ENCODE peak calls at places on chromosomes 2 and 18, in six cellular contexts. A is left kidney; N is activated naive CD4-positive, alpha-beta T cell; G is NCI-H1105 treated with DMSO at 0.1 percent for 48 hours; K is epithelial cell of esophagus; D is substantia nigra. P is an unnamed sample.

GRCh38 chr2:194915485-194915884 is 741.5 kb upstream of the SLC39A10 start:
- DNase-seq in A (no peak), N (no peak), G (no peak), K (no peak), D (no peak), P (no peak)

GRCh38 chr2:138602166-138602460 is 100.5 kb downstream of the SPOPL start:
- DNase-seq in A (no peak), N (no peak), G (peak; percentile 80), K (no peak), D (no peak), P (no peak)

GRCh38 chr2:96942907-96943632 is 43.3 kb downstream of the FAM178B start:
- DNase-seq in A (no peak), N (no peak), G (no peak), K (no peak), D (no peak), P (no peak)

GRCh38 chr18:48787523-48788151 is 163.1 kb downstream of the SMAD7 start:
- DNase-seq in A (peak; percentile 74), N (no peak), G (no peak), K (no peak), D (no peak), P (no peak)

GRCh38 chr2:70084973-70085710 is 2.1 kb upstream of the PCBP1 start:
- DNase-seq in A (peak; percentile 81), N (peak; percentile 17), G (peak; percentile 72), K (peak; percentile 87), D (no peak), P (peak; percentile 44)

GRCh38 chr2:54557601-54558187 is 101.6 kb downstream of the SPTBN1 start:
- DNase-seq in A (peak; percentile 86), N (peak; percentile 38), G (peak; percentile 81), K (peak; percentile 69), D (no peak), P (no peak)

GRCh38 chr2:160816916-160817315 is 323.3 kb upstream of the RBMS1 start:
- DNase-seq in A (no peak), N (no peak), G (peak; percentile 93), K (no peak), D (no peak), P (no peak)

GRCh38 chr2:10162586-10163497 is 40.3 kb downstream of the RRM2 start:
- DNase-seq in A (peak; percentile 74), N (no peak), G (peak; percentile 92), K (no peak), D (no peak), P (peak; percentile 20)

GRCh38 chr2:191894681-191895147 is 47.8 kb upstream of the CAVIN2 start:
- DNase-seq in A (no peak), N (no peak), G (no peak), K (peak; percentile 89), D (no peak), P (no peak)

GRCh38 chr2:205474746-205475145 is 207.6 kb upstream of the NRP2 start:
- DNase-seq in A (no peak), N (no peak), G (no peak), K (no peak), D (no peak), P (no peak)

GRCh38 chr2:55862269-55862668 is 61.3 kb downstream of the EFEMP1 start:
- DNase-seq in A (no peak), N (no peak), G (no peak), K (peak; percentile 91), D (no peak), P (no peak)

GRCh38 chr2:9474361-9475117 is at the start of gene IAH1:
- DNase-seq in A (peak; percentile 74), N (peak; percentile 33), G (peak; percentile 56), K (peak; percentile 48), D (peak; percentile 54), P (peak; percentile 77)

GRCh38 chr2:45765007-45765767 is 113.7 kb downstream of the PRKCE start:
- DNase-seq in A (no peak), N (no peak), G (no peak), K (no peak), D (no peak), P (no peak)

GRCh38 chr2:163247151-163247872 is 408.7 kb upstream of the KCNH7 start:
- DNase-seq in A (peak; percentile 9), N (no peak), G (peak; percentile 12), K (no peak), D (no peak), P (no peak)

GRCh38 chr2:215218587-215219577 is 80.5 kb upstream of the ABCA12 start:
- DNase-seq in A (no peak), N (no peak), G (peak; percentile 75), K (peak; percentile 79), D (no peak), P (no peak)

GRCh38 chr2:174682578-174683391 is 81.5 kb downstream of the CHRNA1 start:
- DNase-seq in A (peak; percentile 83), N (no peak), G (no peak), K (peak; percentile 31), D (peak; percentile 68), P (peak; percentile 77)

GRCh38 chr2:135951071-135951583 is 34.3 kb downstream of the DARS1 start:
- DNase-seq in A (no peak), N (no peak), G (peak; percentile 79), K (no peak), D (no peak), P (no peak)

GRCh38 chr2:193373139-193373538 is 1178.4 kb upstream of the TMEFF2 start:
- DNase-seq in A (no peak), N (no peak), G (no peak), K (no peak), D (no peak), P (no peak)

GRCh38 chr2:179336782-179337534 is 72.3 kb upstream of the SESTD1 start:
- DNase-seq in A (no peak), N (no peak), G (no peak), K (no peak), D (no peak), P (no peak)

GRCh38 chr18:25055076-25055475 is 296.9 kb downstream of the ZNF521 start:
- DNase-seq in A (no peak), N (no peak), G (no peak), K (no peak), D (no peak), P (no peak)